ENCODE peak calls at places on chromosomes 16 and 17, in six cellular contexts. W, A, O, J, Z and M are unnamed samples.

GRCh38 chr17:35895602-35896001 is 15.4 kb upstream of the CCL5 start:
- DNase-seq in Z (no peak), O (no peak), A (no peak), W (no peak), J (peak; percentile 94), M (no peak)

GRCh38 chr17:60079401-60079861 is 710 bp upstream of the HEATR6 start:
- DNase-seq in Z (no peak), A (no peak), O (no peak), J (peak; percentile 50), W (no peak), M (peak; percentile 27)

GRCh38 chr16:72927199-72928088 is 120.5 kb downstream of the ZFHX3 start:
- DNase-seq in Z (no peak), J (peak; percentile 78), W (no peak), O (no peak), A (no peak), M (no peak)

GRCh38 chr16:53504665-53505064 is 1.7 kb upstream of the AKTIP start:
- DNase-seq in J (peak; percentile 83), O (no peak), W (no peak), A (no peak), Z (no peak), M (no peak)

GRCh38 chr16:57955572-57955971 is 15.4 kb downstream of the CNGB1 start:
- DNase-seq in A (peak; percentile 80), W (no peak), O (no peak), J (no peak), Z (no peak), M (no peak)

GRCh38 chr16:72787519-72788268 is 260.2 kb downstream of the ZFHX3 start:
- DNase-seq in J (peak; percentile 89), W (peak; percentile 87), Z (peak; percentile 36), O (no peak), A (no peak), M (peak; percentile 91)

GRCh38 chr16:66473654-66474519 is 46.8 kb downstream of the BEAN1 start:
- DNase-seq in A (no peak), J (no peak), Z (no peak), O (no peak), W (peak; percentile 44), M (no peak)

GRCh38 chr16:11630230-11631056 is 37.8 kb upstream of the SNN start:
- DNase-seq in O (no peak), W (no peak), J (no peak), A (no peak), Z (no peak), M (no peak)

GRCh38 chr17:58377661-58378060 is 25.7 kb upstream of the SUPT4H1 start:
- DNase-seq in J (no peak), A (no peak), W (no peak), O (no peak), Z (no peak), M (no peak)

GRCh38 chr17:43769859-43770258 is 8.9 kb downstream of the DUSP3 start:
- DNase-seq in W (no peak), A (no peak), Z (no peak), J (no peak), O (no peak), M (no peak)

GRCh38 chr16:75620326-75621169 is 2.5 kb downstream of the ADAT1 start:
- DNase-seq in O (no peak), A (no peak), W (no peak), Z (no peak), J (no peak), M (no peak)

GRCh38 chr17:57856792-57857620 is 7.2 kb upstream of the MRPS23 start:
- DNase-seq in O (no peak), W (peak; percentile 30), Z (no peak), J (no peak), A (no peak), M (no peak)

GRCh38 chr16:19595043-19595767 is 39.7 kb downstream of the VPS35L start:
- DNase-seq in J (peak; percentile 87), O (no peak), A (no peak), W (no peak), Z (no peak), M (no peak)

GRCh38 chr17:8243827-8244226 is 4.0 kb downstream of the CTC1 start:
- DNase-seq in O (no peak), A (no peak), W (no peak), Z (no peak), J (no peak), M (no peak)

GRCh38 chr17:731943-732787 is at the start of gene TLCD3A:
- DNase-seq in Z (no peak), W (peak; percentile 91), A (peak; percentile 75), O (peak; percentile 33), J (peak; percentile 77), M (peak; percentile 88)

GRCh38 chr16:81174644-81175324 is 63.7 kb upstream of the BCO1 start:
- DNase-seq in O (no peak), A (no peak), J (no peak), Z (no peak), W (no peak), M (no peak)

GRCh38 chr17:82696916-82697807 is 1.3 kb downstream of the RAB40B start:
- DNase-seq in A (no peak), J (no peak), O (no peak), W (no peak), Z (no peak), M (peak; percentile 41)

GRCh38 chr16:30541502-30542329 is 7.1 kb upstream of the ZNF747 start:
- DNase-seq in J (peak; percentile 75), W (no peak), Z (no peak), O (no peak), A (no peak), M (peak; percentile 75)

GRCh38 chr17:77516902-77517301 is 376.1 kb downstream of the SEC14L1 start:
- DNase-seq in Z (no peak), O (no peak), A (no peak), J (peak; percentile 56), W (peak; percentile 23), M (no peak)

GRCh38 chr16:84088695-84089395 is 27.9 kb downstream of the MBTPS1 start:
- DNase-seq in O (peak; percentile 76), A (no peak), J (no peak), W (no peak), Z (no peak), M (no peak)

GRCh38 chr16:69310479-69311114 is 553 bp upstream of the VPS4A start:
- DNase-seq in W (peak; percentile 38), A (no peak), J (no peak), O (no peak), Z (no peak), M (no peak)

GRCh38 chr16:7303014-7303676 is 29.5 kb upstream of the RBFOX1 start:
- DNase-seq in Z (peak; percentile 49), W (no peak), J (no peak), O (no peak), A (no peak), M (peak; percentile 19)

GRCh38 chr17:76139801-76140660 is 1.0 kb downstream of the FOXJ1 start:
- DNase-seq in J (no peak), O (no peak), Z (no peak), A (no peak), W (peak; percentile 76), M (peak; percentile 11)

GRCh38 chr16:73062640-73063283 is 14.8 kb upstream of the ZFHX3 start:
- DNase-seq in A (no peak), W (peak; percentile 80), Z (no peak), J (peak; percentile 14), O (no peak), M (no peak)

GRCh38 chr17:17019891-17020456 is 22.3 kb upstream of the MPRIP start:
- DNase-seq in Z (no peak), A (no peak), O (no peak), J (no peak), W (peak; percentile 76), M (no peak)

GRCh38 chr16:89361756-89362155 is 128.6 kb downstream of the ANKRD11 start:
- DNase-seq in Z (no peak), O (no peak), W (peak; percentile 34), A (no peak), J (no peak), M (no peak)

GRCh38 chr17:19720631-19721426 is 4.4 kb upstream of the SLC47A2 start:
- DNase-seq in O (no peak), A (no peak), J (no peak), Z (no peak), W (no peak), M (peak; percentile 79)

GRCh38 chr17:50129946-50130777 is at the start of gene SAMD14:
- DNase-seq in J (no peak), A (no peak), W (no peak), O (no peak), Z (no peak), M (peak; percentile 61)
- H3K27ac ChIP-seq in J (no peak within 1 kb of the TSS), A (no peak within 1 kb of the TSS), W (no peak within 1 kb of the TSS), O (no peak within 1 kb of the TSS), Z (peak within 1 kb of the TSS; percentile 74), M (peak within 1 kb of the TSS; percentile 65)

DNA sequence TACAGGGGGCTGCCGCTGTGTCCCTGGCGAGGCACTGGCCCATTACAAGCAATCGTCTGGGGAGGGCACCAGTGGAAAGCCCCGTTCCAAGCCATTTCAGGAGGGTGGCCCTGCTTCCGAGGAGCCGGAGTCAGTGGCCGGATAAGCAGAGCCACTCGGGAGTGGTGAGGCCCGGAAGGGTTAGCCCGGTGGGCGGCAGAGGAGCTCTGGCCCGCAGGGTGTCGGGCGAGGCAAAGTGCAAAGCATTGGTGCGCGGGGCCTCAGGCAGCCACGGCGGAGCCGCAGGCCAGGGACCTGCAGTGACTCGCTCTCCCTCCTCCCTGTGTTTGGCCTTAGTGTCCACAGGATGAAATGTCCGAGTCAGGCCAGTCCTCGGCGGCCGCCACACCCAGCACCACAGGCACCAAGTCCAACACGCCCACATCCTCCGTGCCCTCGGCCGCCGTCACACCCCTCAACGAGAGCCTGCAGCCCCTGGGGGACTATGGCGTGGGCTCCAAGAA is 24.6 kb downstream of the NME3 start:
- DNase-seq in O (no peak), Z (no peak), A (no peak), J (peak; percentile 16), W (no peak), M (no peak)
- H3K27ac ChIP-seq in O (no peak overlapping the region), Z (no peak overlapping the region), A (no peak overlapping the region), J (no peak overlapping the region), W (no peak overlapping the region), M (no peak overlapping the region)

GRCh38 chr17:34892864-34893263 is 68.4 kb downstream of the CCT6B start:
- DNase-seq in W (no peak), A (no peak), Z (peak; percentile 46), J (peak; percentile 14), O (peak; percentile 47), M (peak; percentile 32)
- H3K27ac ChIP-seq in W (no peak overlapping the region), A (no peak overlapping the region), Z (no peak overlapping the region), J (no peak overlapping the region), O (no peak overlapping the region), M (no peak overlapping the region)

GRCh38 chr16:59905131-59905530 is 1171.0 kb upstream of the GOT2 start:
- DNase-seq in W (no peak), J (no peak), A (no peak), Z (no peak), O (no peak), M (no peak)

GRCh38 chr16:59907671-59908070 is 1173.6 kb upstream of the GOT2 start:
- DNase-seq in A (no peak), O (no peak), W (no peak), J (no peak), Z (peak; percentile 14), M (no peak)

GRCh38 chr16:59899940-59900339 is 1165.8 kb upstream of the GOT2 start:
- DNase-seq in W (no peak), O (no peak), Z (no peak), A (no peak), J (no peak), M (no peak)

GRCh38 chr16:59909262-59909661 is 1175.1 kb upstream of the GOT2 start:
- DNase-seq in Z (no peak), O (no peak), J (no peak), W (no peak), A (no peak), M (no peak)

GRCh38 chr16:59905628-59906027 is 1171.5 kb upstream of the GOT2 start:
- DNase-seq in Z (no peak), O (no peak), W (no peak), J (no peak), A (no peak), M (no peak)
- H3K27ac ChIP-seq in Z (no peak overlapping the region), O (no peak overlapping the region), W (no peak overlapping the region), J (no peak overlapping the region), A (no peak overlapping the region), M (no peak overlapping the region)